ENCODE peak calls at places on chromosomes 11 and 22, in five cellular contexts. P is mesenchymal stem cell; Z is CD8-positive, alpha-beta T cell; W is OCI-LY7; D is SJSA1. R is an unnamed sample.

GRCh38 chr11:78036313-78036712 is 13.2 kb upstream of the KCTD14 start:
- DNase-seq in P (no peak), Z (no peak), W (no peak), D (no peak), R (no peak)

GRCh38 chr22:36741204-36741793 is 34.6 kb downstream of the IFT27 start:
- DNase-seq in P (peak; percentile 12), Z (no peak), W (peak; percentile 69), D (no peak), R (no peak)

GRCh38 chr11:91608662-91609061 is 616.0 kb upstream of the FAT3 start:
- DNase-seq in P (no peak), Z (no peak), W (no peak), D (no peak), R (no peak)

GRCh38 chr11:67428052-67429001 is at the start of gene RPS6KB2:
- DNase-seq in P (peak; percentile 96), Z (peak; percentile 98), W (peak; percentile 99), D (peak; percentile 100), R (peak; percentile 95)

GRCh38 chr22:40178417-40179409 is 988 bp downstream of the TNRC6B start:
- DNase-seq in P (peak; percentile 81), Z (no peak), W (peak; percentile 70), D (peak; percentile 49), R (peak; percentile 28)

GRCh38 chr22:22671506-22671905 is 27.1 kb downstream of the GGTLC2 start:
- DNase-seq in P (no peak), Z (no peak), W (no peak), D (no peak), R (no peak)

GRCh38 chr22:19525116-19525660 is 978 bp upstream of the CLDN5 start:
- DNase-seq in P (no peak), Z (no peak), W (no peak), D (peak; percentile 40), R (no peak)

GRCh38 chr11:2517016-2517385 is 72.2 kb downstream of the KCNQ1 start:
- DNase-seq in P (no peak), Z (no peak), W (no peak), D (no peak), R (no peak)

GRCh38 chr22:21449531-21450319 is 17.5 kb upstream of the TMEM191C start:
- DNase-seq in P (peak; percentile 13), Z (no peak), W (no peak), D (peak; percentile 35), R (no peak)

GRCh38 chr22:24803064-24803542 is 2.9 kb upstream of the SGSM1 start:
- DNase-seq in P (peak; percentile 36), Z (peak; percentile 31), W (peak; percentile 36), D (peak; percentile 63), R (peak; percentile 23)

GRCh38 chr11:119709638-119710346 is 19.2 kb downstream of the NECTIN1 start:
- DNase-seq in P (peak; percentile 83), Z (no peak), W (peak; percentile 13), D (no peak), R (no peak)

GRCh38 chr11:47641585-47642098 is 717 bp downstream of the MTCH2 start:
- DNase-seq in P (no peak), Z (no peak), W (peak; percentile 7), D (no peak), R (no peak)

GRCh38 chr11:118175600-118176399 is 639 bp downstream of the SCN2B start:
- DNase-seq in P (no peak), Z (no peak), W (no peak), D (no peak), R (no peak)
- H3K4me3 ChIP-seq in P (peak overlapping the region; percentile 47), Z (no peak overlapping the region), W (peak overlapping the region; percentile 58), D (no peak overlapping the region), R (no peak overlapping the region)

DNA sequence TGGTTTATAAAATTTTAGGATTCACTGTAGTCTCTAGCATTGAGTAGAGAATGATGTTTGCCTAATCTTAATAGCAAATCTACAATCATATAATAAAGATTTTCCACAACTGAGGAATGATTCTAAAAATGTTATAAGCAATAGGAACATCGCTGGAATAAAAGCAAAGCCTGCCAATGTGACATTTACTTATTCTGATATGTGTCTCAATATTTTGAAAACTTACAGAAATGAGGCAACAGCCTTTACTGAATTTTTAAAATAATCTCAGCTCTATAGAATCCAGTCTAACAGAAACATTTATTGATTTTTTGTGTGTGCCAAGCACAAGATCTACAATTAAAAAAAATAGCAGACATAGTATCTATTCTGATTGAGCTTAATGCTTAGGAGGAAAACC is 303.7 kb upstream of the CCDC179 start:
- DNase-seq in P (no peak), Z (no peak), W (no peak), D (no peak), R (no peak)
- H3K36me3 ChIP-seq in P (no peaks in the 10 kb centered on the region), Z (no peaks in the 10 kb centered on the region), W (no peaks in the 10 kb centered on the region), D (no peaks in the 10 kb centered on the region), R (no peaks in the 10 kb centered on the region)

DNA sequence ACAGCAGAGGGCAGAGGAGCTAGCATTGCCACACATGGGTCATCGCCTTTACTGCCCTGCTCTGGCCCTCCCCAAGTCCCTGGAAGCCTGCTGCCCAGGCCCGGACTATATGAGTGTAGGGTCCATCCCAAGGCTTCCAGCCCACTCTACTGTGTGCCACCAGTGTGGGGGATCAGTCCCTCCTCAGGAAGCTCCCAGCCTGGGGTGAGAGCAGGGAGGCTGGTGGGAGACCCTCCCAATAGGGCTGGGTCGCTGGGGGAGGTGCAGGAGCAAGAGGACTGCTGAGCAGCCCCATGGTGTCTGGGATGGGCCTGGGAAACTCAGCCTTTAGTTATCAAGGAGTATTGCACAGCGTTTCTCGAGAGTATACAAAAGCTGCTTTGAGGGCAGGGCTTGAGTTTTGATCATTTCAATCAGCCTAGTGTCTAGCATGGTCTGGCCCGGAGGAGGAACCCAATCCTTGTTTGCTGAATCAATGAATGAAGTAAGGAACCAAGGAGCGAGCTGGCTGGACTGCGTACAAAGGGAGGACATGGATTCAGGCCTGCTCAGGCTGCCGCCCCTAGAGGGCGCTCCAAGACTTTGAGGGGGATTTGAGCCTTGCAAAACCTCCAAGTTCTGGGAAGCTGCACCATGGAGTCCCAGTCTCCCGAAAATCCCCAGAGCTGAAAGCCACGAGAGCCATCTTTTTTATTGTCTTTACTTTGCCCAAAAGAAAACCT is 89.0 kb upstream of the PARVA start:
- DNase-seq in P (peak; percentile 94), Z (peak; percentile 21), W (peak; percentile 47), D (peak; percentile 90), R (peak; percentile 83)
- H3K4me3 ChIP-seq in P (peak overlapping the region; percentile 72), Z (no peak overlapping the region), W (no peak overlapping the region), D (no peak overlapping the region), R (no peak overlapping the region)

GRCh38 chr11:114078423-114078822 is 18.9 kb downstream of the ZBTB16 start:
- DNase-seq in P (no peak), Z (no peak), W (no peak), D (no peak), R (no peak)

GRCh38 chr11:114075891-114076441 is 16.5 kb downstream of the ZBTB16 start:
- DNase-seq in P (peak; percentile 93), Z (peak; percentile 31), W (peak; percentile 29), D (no peak), R (peak; percentile 49)

GRCh38 chr11:114076974-114077373 is 17.5 kb downstream of the ZBTB16 start:
- DNase-seq in P (peak; percentile 63), Z (no peak), W (no peak), D (no peak), R (no peak)

GRCh38 chr11:114079406-114080072 is 20.0 kb downstream of the ZBTB16 start:
- DNase-seq in P (peak; percentile 73), Z (no peak), W (no peak), D (no peak), R (peak; percentile 79)

GRCh38 chr11:114077482-114078305 is 18.2 kb downstream of the ZBTB16 start:
- DNase-seq in P (no peak), Z (peak; percentile 24), W (peak; percentile 22), D (no peak), R (no peak)
- H3K36me3 ChIP-seq in P (no peaks in the 10 kb centered on the region), Z (no peaks in the 10 kb centered on the region), W (no peaks in the 10 kb centered on the region), D (no peaks in the 10 kb centered on the region), R (no peaks in the 10 kb centered on the region)

DNA sequence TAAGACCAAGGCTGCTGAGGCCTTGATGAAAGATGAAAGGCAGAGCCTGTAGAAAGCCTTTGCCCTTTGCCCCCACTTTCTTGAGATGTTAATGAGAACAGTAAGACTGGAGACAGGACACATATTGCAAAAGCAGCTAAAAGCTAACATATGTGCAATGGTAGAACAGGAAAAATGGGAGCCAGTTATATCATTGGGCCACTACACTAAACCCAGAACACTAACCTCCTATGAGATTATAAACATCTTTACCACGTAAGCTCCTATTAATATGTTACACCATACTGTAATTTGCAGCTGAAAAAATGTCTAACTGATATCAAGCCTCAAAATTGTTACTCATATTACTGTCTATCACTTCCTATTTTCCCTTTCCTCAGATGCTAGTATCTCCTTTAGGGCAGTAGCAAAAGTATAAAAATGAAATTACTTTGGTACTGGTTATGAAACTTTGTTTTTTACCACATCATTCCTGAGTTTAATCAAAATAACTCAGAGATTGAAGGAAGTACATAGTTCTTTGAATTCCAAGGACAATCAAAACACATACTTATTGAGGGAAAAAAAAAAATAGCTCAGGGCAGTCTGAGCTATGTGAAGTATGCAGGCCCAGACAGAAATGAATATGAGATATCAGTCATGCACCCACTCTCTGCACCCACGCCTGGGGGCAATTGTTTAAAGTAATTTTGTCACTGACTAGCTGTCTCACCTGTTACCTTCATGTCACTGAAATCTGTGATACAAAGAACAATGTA is 9.1 kb downstream of the HPS5 start:
- DNase-seq in P (peak; percentile 17), Z (no peak), W (no peak), D (peak; percentile 61), R (no peak)
- H3K4me3 ChIP-seq in P (no peak overlapping the region), Z (no peak overlapping the region), W (no peak overlapping the region), D (no peak overlapping the region), R (no peak overlapping the region)

R was measured in MG63.